ENCODE peak calls at places on chromosomes 11 and 22, in four cellular contexts. One of them, this sample, is unnamed.

GRCh38 chr11:61797263-61797944 is 4.7 kb downstream of the FEN1 start:
- DNase-seq in WTC11: peak
- DNase-seq in CD8-positive, alpha-beta T cell: peak
- DNase-seq in SW 1271: peak
- DNase-seq in this sample: peak

GRCh38 chr11:76701701-76702100 is 31.2 kb upstream of the LRRC32 start:
- DNase-seq in SW 1271: no peak
- DNase-seq in CD8-positive, alpha-beta T cell: no peak
- DNase-seq in WTC11: no peak
- DNase-seq in this sample: peak

GRCh38 chr11:69540118-69541000 is 58.9 kb downstream of the LINC01488 start:
- DNase-seq in WTC11: no peak
- DNase-seq in CD8-positive, alpha-beta T cell: no peak
- DNase-seq in SW 1271: no peak
- DNase-seq in this sample: no peak

GRCh38 chr11:116879789-116880402 is 42.5 kb upstream of the APOA1 start:
- DNase-seq in WTC11: no peak
- DNase-seq in CD8-positive, alpha-beta T cell: no peak
- DNase-seq in SW 1271: peak
- DNase-seq in this sample: no peak

GRCh38 chr11:27319065-27319464 is 44.0 kb downstream of the CCDC34 start:
- DNase-seq in SW 1271: no peak
- DNase-seq in CD8-positive, alpha-beta T cell: no peak
- DNase-seq in WTC11: no peak
- DNase-seq in this sample: peak

GRCh38 chr11:97770570-97770969 is 1250.2 kb upstream of the CNTN5 start:
- DNase-seq in SW 1271: no peak
- DNase-seq in WTC11: no peak
- DNase-seq in CD8-positive, alpha-beta T cell: no peak
- DNase-seq in this sample: no peak

GRCh38 chr11:83459802-83460201 is 173.6 kb upstream of the CCDC90B start:
- DNase-seq in SW 1271: no peak
- DNase-seq in WTC11: no peak
- DNase-seq in CD8-positive, alpha-beta T cell: no peak
- DNase-seq in this sample: no peak

GRCh38 chr11:77967753-77968152 is 26.7 kb downstream of the INTS4 start:
- DNase-seq in WTC11: no peak
- DNase-seq in CD8-positive, alpha-beta T cell: no peak
- DNase-seq in SW 1271: no peak
- DNase-seq in this sample: no peak

GRCh38 chr11:126340960-126341709 is 14.4 kb upstream of the ST3GAL4 start:
- DNase-seq in SW 1271: no peak
- DNase-seq in CD8-positive, alpha-beta T cell: no peak
- DNase-seq in WTC11: no peak
- DNase-seq in this sample: no peak

GRCh38 chr11:130214861-130215530 is 55.4 kb downstream of the ST14 start:
- DNase-seq in SW 1271: no peak
- DNase-seq in CD8-positive, alpha-beta T cell: no peak
- DNase-seq in WTC11: peak
- DNase-seq in this sample: no peak

GRCh38 chr11:72421351-72421750 is 13.0 kb downstream of the CLPB start:
- DNase-seq in WTC11: no peak
- DNase-seq in SW 1271: no peak
- DNase-seq in CD8-positive, alpha-beta T cell: no peak
- DNase-seq in this sample: no peak

GRCh38 chr22:45612451-45612901 is 59.2 kb upstream of the ATXN10 start:
- DNase-seq in SW 1271: no peak
- DNase-seq in WTC11: no peak
- DNase-seq in CD8-positive, alpha-beta T cell: peak
- DNase-seq in this sample: peak

GRCh38 chr11:45885921-45886721 is 670 bp downstream of the MAPK8IP1 start:
- DNase-seq in WTC11: peak
- DNase-seq in CD8-positive, alpha-beta T cell: no peak
- DNase-seq in SW 1271: no peak
- DNase-seq in this sample: no peak

GRCh38 chr11:75499423-75500305 is 26.1 kb downstream of the GDPD5 start:
- DNase-seq in WTC11: no peak
- DNase-seq in CD8-positive, alpha-beta T cell: no peak
- DNase-seq in SW 1271: peak
- DNase-seq in this sample: no peak

GRCh38 chr11:97638825-97639224 is 1249.0 kb downstream of the JRKL start:
- DNase-seq in WTC11: no peak
- DNase-seq in CD8-positive, alpha-beta T cell: no peak
- DNase-seq in SW 1271: no peak
- DNase-seq in this sample: no peak

GRCh38 chr11:111367411-111368284 is 11.4 kb downstream of the POU2AF1 start:
- DNase-seq in WTC11: no peak
- DNase-seq in SW 1271: no peak
- DNase-seq in CD8-positive, alpha-beta T cell: no peak
- DNase-seq in this sample: no peak

GRCh38 chr22:19824197-19825015 is 30.3 kb downstream of the GNB1L start:
- DNase-seq in WTC11: no peak
- DNase-seq in CD8-positive, alpha-beta T cell: no peak
- DNase-seq in SW 1271: no peak
- DNase-seq in this sample: no peak

GRCh38 chr11:97743205-97743742 is 1277.5 kb upstream of the CNTN5 start:
- DNase-seq in CD8-positive, alpha-beta T cell: no peak
- DNase-seq in WTC11: no peak
- DNase-seq in SW 1271: no peak
- DNase-seq in this sample: no peak

GRCh38 chr22:45709004-45709739 is 37.5 kb downstream of the ATXN10 start:
- DNase-seq in SW 1271: peak
- DNase-seq in WTC11: no peak
- DNase-seq in CD8-positive, alpha-beta T cell: no peak
- DNase-seq in this sample: peak

GRCh38 chr11:75777461-75778110 is 9.0 kb downstream of the DGAT2 start:
- DNase-seq in CD8-positive, alpha-beta T cell: no peak
- DNase-seq in WTC11: no peak
- DNase-seq in SW 1271: no peak
- DNase-seq in this sample: no peak

GRCh38 chr22:37167981-37168647 is 18.4 kb upstream of the IL2RB start:
- DNase-seq in SW 1271: no peak
- DNase-seq in WTC11: no peak
- DNase-seq in CD8-positive, alpha-beta T cell: no peak
- DNase-seq in this sample: no peak

This sample was measured in T1000.